ENCODE peak calls at places on chromosome 20, in ten cellular contexts. O, U, F, W, C, A, G, R, Q and S are unnamed samples.

GRCh38 chr20:1118004-1118335 is 432 bp upstream of the PSMF1 start:
- DNase-seq in A (no peak), O (no peak), C (peak; percentile 7), W (no peak), F (no peak), Q (no peak), U (no peak), G (no peak), R (no peak), S (no peak)

GRCh38 chr20:40913224-40913821 is 115.3 kb upstream of the TOP1 start:
- DNase-seq in W (no peak), U (no peak), Q (no peak), G (no peak), C (no peak), F (no peak), R (no peak), A (no peak), O (no peak), S (no peak)

GRCh38 chr20:41654292-41654691 is 36.1 kb upstream of the CHD6 start:
- DNase-seq in Q (no peak), C (no peak), A (no peak), R (no peak), U (no peak), O (no peak), W (no peak), G (no peak), F (no peak), S (no peak)

GRCh38 chr20:54549523-54550326 is 74.3 kb downstream of the DOK5 start:
- DNase-seq in R (no peak), F (no peak), W (no peak), U (no peak), C (no peak), A (no peak), G (no peak), Q (no peak), O (no peak), S (no peak)

GRCh38 chr20:19692100-19692499 is 66.0 kb upstream of the RIN2 start:
- DNase-seq in A (no peak), W (no peak), G (no peak), Q (no peak), O (no peak), U (no peak), C (no peak), F (no peak), R (no peak), S (no peak)

GRCh38 chr20:5973172-5973571 is 22.7 kb downstream of the MCM8 start:
- DNase-seq in A (no peak), F (no peak), W (no peak), Q (no peak), R (no peak), U (no peak), C (no peak), O (peak; percentile 94), G (no peak), S (no peak)

GRCh38 chr20:237479-237878 is 10.4 kb downstream of the DEFB129 start:
- DNase-seq in F (no peak), W (no peak), R (no peak), C (peak; percentile 87), U (no peak), G (no peak), Q (no peak), O (no peak), A (no peak), S (no peak)

GRCh38 chr20:35353646-35354045 is 58.1 kb downstream of the UQCC1 start:
- DNase-seq in W (no peak), F (no peak), G (no peak), O (no peak), A (no peak), U (no peak), R (no peak), Q (no peak), C (no peak), S (no peak)

GRCh38 chr20:24543741-24544140 is 74.3 kb downstream of the SYNDIG1 start:
- DNase-seq in G (no peak), A (no peak), Q (no peak), O (no peak), W (no peak), F (no peak), C (no peak), U (no peak), R (no peak), S (no peak)

GRCh38 chr20:23061713-23062561 is 12.5 kb upstream of the THBD start:
- DNase-seq in O (peak; percentile 67), G (peak; percentile 70), F (no peak), W (no peak), C (peak; percentile 75), A (peak; percentile 29), R (no peak), U (no peak), Q (peak; percentile 92), S (no peak)
- TF ChIP-seq MAX in O (no peak), G (no peak), F (no peak), W (no peak), C (peak; percentile 54), A (no peak), R (no peak), U (no peak), Q (no peak), S (no peak)

GRCh38 chr20:57755609-57756008 is 45.8 kb upstream of the PMEPA1 start:
- DNase-seq in W (no peak), G (no peak), R (no peak), F (no peak), Q (no peak), A (no peak), U (no peak), C (no peak), O (no peak), S (no peak)
- TF ChIP-seq MAX in W (no peak), G (no peak), R (no peak), F (no peak), Q (no peak), A (no peak), U (no peak), C (no peak), O (no peak), S (no peak)

DNA sequence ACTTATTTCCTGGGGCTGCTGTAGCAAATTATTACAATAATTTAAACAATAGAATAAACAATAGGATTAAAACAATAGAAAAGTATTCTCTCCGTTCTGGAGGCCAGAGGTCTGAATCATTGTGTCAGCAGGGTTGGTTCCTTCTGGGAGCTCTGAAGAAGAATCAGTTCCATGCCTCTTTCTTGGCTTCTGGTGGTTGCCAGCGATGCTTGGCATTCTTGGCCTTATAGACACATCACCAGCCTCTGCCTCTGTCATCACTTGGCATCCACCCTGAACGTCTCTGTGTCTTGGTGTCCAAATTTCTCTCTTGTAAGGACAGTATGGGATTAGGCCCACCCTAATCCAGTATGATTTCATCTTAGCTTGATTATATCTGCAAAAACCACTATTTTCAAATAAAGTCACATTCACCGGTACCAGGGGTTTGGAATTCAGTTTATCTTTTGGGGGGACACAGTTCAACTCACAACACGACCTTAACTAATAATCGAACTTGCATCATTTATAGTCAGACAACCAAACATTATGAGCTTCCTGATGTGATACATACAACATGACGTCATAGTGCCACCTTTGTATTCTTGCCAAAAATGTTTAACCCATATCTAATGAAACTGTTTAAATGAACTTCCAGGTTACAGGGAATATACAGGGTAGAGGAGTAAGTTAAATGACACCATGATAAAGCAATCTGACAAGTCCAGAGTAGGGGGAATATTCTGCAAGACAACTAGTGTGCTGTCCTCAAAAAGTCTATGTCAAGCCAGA is 84.7 kb upstream of the RNF24 start:
- DNase-seq in U (no peak), A (no peak), F (no peak), R (no peak), Q (no peak), C (no peak), G (no peak), O (no peak), W (no peak), S (no peak)
- TF ChIP-seq MAX in U (no peak), A (no peak), F (no peak), R (no peak), Q (no peak), C (no peak), G (no peak), O (no peak), W (no peak), S (no peak)

DNA sequence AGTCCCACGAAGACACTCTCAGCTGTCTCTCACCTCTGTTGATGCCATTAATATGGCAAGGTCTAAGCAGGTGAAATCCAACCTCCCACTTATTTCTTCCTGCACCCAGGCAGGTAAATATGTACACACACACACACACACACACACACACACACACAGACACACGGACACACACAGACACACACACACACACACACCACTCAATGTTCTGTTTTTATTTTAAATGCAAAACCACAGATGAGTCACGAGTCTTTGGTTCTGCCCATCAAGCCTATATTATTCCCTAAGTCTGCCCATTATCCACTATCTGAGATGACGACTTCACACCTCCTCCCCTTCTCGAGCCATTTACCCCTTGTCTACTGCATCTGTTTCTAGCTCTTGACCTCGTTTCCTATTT is 344.7 kb downstream of the CDH26 start:
- DNase-seq in O (no peak), A (no peak), U (no peak), W (no peak), F (no peak), C (no peak), Q (no peak), R (no peak), G (no peak), S (no peak)
- TF ChIP-seq MAX in O (no peak), A (no peak), U (no peak), W (no peak), F (no peak), C (no peak), Q (no peak), R (no peak), G (no peak), S (no peak)

GRCh38 chr20:44437497-44437896 is 38.2 kb upstream of the TTPAL start:
- DNase-seq in R (no peak), A (no peak), C (no peak), F (no peak), W (no peak), G (no peak), O (no peak), U (no peak), Q (no peak), S (no peak)

GRCh38 chr20:44446111-44446722 is 29.5 kb upstream of the TTPAL start:
- DNase-seq in Q (no peak), C (no peak), O (no peak), G (no peak), R (no peak), W (no peak), A (no peak), U (no peak), F (no peak), S (no peak)

GRCh38 chr20:44438782-44439181 is 36.9 kb upstream of the TTPAL start:
- DNase-seq in R (no peak), A (no peak), W (no peak), G (no peak), C (no peak), Q (no peak), U (no peak), O (no peak), F (no peak), S (no peak)

GRCh38 chr20:44439318-44439717 is 36.4 kb upstream of the TTPAL start:
- DNase-seq in G (no peak), A (no peak), C (no peak), R (no peak), O (no peak), W (no peak), F (no peak), U (no peak), Q (no peak), S (no peak)

GRCh38 chr20:44442298-44443070 is 33.2 kb upstream of the TTPAL start:
- DNase-seq in C (peak; percentile 86), G (no peak), O (no peak), R (no peak), F (no peak), U (no peak), A (no peak), Q (no peak), W (no peak), S (no peak)
- TF ChIP-seq MAX in C (no peak), G (no peak), O (no peak), R (no peak), F (no peak), U (no peak), A (no peak), Q (no peak), W (no peak), S (no peak)